ENCODE peak calls at places on chromosomes 6 and 20, in eight cellular contexts. R is lower leg skin; Q is EL; E is choroid plexus epithelial cell; A is stimulated activated CD4-positive, alpha-beta T cell treated with anti-CD3 and anti-CD28 coated beads, Interleukin-2, amount 100 ng/mL, for 48 hours; I is HT1080; V is heart right ventricle; P is mucosa of descending colon. L is an unnamed sample.
A peak's percentile ranks its signal among the peaks of the same experiment; 100 is the strongest.

GRCh38 chr6:98769546-98769945 is 64.8 kb upstream of the POU3F2 start:
- DNase-seq in P (no peak), E (peak; percentile 12), V (no peak), A (no peak), Q (no peak), I (peak; percentile 55), R (no peak), L (peak; percentile 36)

GRCh38 chr20:4932061-4932460 is 69.2 kb downstream of the SLC23A2 start:
- DNase-seq in A (no peak), R (no peak), V (no peak), I (no peak), Q (no peak), E (no peak), P (no peak), L (no peak)

GRCh38 chr6:40674170-40674569 is 87.0 kb upstream of the LRFN2 start:
- DNase-seq in A (no peak), P (no peak), I (no peak), R (no peak), Q (no peak), E (no peak), V (no peak), L (no peak)

GRCh38 chr20:16394784-16395183 is 178.5 kb downstream of the KIF16B start:
- DNase-seq in V (no peak), Q (no peak), R (no peak), I (no peak), P (no peak), A (no peak), E (no peak), L (no peak)

GRCh38 chr6:33716379-33716778 is 4.9 kb upstream of the UQCC2 start:
- DNase-seq in E (no peak), R (no peak), A (no peak), I (no peak), Q (no peak), V (no peak), P (no peak), L (no peak)

GRCh38 chr6:44377484-44377883 is 10.0 kb upstream of the CDC5L start:
- DNase-seq in R (no peak), V (no peak), I (no peak), A (no peak), E (no peak), P (no peak), Q (no peak), L (no peak)

GRCh38 chr20:61331542-61331941 is 79.5 kb downstream of the CDH4 start:
- DNase-seq in V (no peak), Q (peak; percentile 3), A (no peak), E (no peak), R (no peak), I (no peak), P (no peak), L (no peak)

GRCh38 chr20:38298768-38299288 is 5.1 kb upstream of the BPI start:
- DNase-seq in V (peak; percentile 79), E (peak; percentile 85), A (no peak), P (peak; percentile 49), R (peak; percentile 81), Q (no peak), I (no peak), L (peak; percentile 46)

GRCh38 chr6:148653138-148653776 is 93.6 kb upstream of the UST start:
- DNase-seq in A (no peak), E (no peak), V (no peak), Q (peak; percentile 23), R (no peak), I (no peak), P (no peak), L (peak; percentile 31)

GRCh38 chr6:1381397-1382330 is 7.7 kb upstream of the FOXF2 start:
- DNase-seq in P (peak; percentile 73), E (no peak), A (peak; percentile 70), R (no peak), Q (peak; percentile 54), I (peak; percentile 44), V (peak; percentile 29), L (no peak)

GRCh38 chr6:15502451-15503345 is 160.1 kb downstream of the DTNBP1 start:
- DNase-seq in I (no peak), Q (no peak), E (no peak), A (no peak), V (no peak), P (no peak), R (no peak), L (no peak)

GRCh38 chr20:51930775-51931174 is 128.5 kb upstream of the SALL4 start:
- DNase-seq in E (peak; percentile 87), Q (peak; percentile 71), V (peak; percentile 23), R (no peak), A (no peak), I (peak; percentile 86), P (no peak), L (peak; percentile 78)

GRCh38 chr6:167093922-167094432 is 28.9 kb upstream of the CCR6 start:
- DNase-seq in I (no peak), E (no peak), V (no peak), A (no peak), R (no peak), Q (no peak), P (peak; percentile 53), L (no peak)

GRCh38 chr20:48729538-48729937 is 98.3 kb downstream of the PREX1 start:
- DNase-seq in R (no peak), A (no peak), P (no peak), Q (no peak), V (no peak), E (no peak), I (no peak), L (no peak)

GRCh38 chr6:155301867-155302266 is 12.4 kb downstream of the TFB1M start:
- DNase-seq in A (no peak), I (no peak), R (no peak), V (no peak), Q (peak; percentile 22), E (peak; percentile 86), P (no peak), L (peak; percentile 83)

GRCh38 chr6:20467437-20467836 is 65.8 kb downstream of the E2F3 start:
- DNase-seq in I (no peak), R (no peak), A (no peak), Q (no peak), P (no peak), V (no peak), E (no peak), L (no peak)

GRCh38 chr6:11392778-11393507 is 144.6 kb upstream of the TMEM170B start:
- DNase-seq in V (no peak), R (peak; percentile 48), Q (peak; percentile 25), A (no peak), P (peak; percentile 83), E (no peak), I (no peak), L (no peak)

GRCh38 chr6:146543940-146544661 is 468 bp downstream of the RAB32 start:
- DNase-seq in I (peak; percentile 46), V (peak; percentile 31), Q (peak; percentile 53), P (peak; percentile 82), R (peak; percentile 32), A (no peak), E (peak; percentile 53), L (peak; percentile 59)

GRCh38 chr6:144378437-144378836 is 93.3 kb downstream of the UTRN start:
- DNase-seq in Q (peak; percentile 21), E (no peak), I (peak; percentile 13), V (no peak), P (no peak), R (no peak), A (no peak), L (no peak)

GRCh38 chr20:45510242-45510862 is 5.1 kb downstream of the SPINT3 start:
- DNase-seq in P (no peak), A (no peak), V (no peak), Q (no peak), I (no peak), E (no peak), R (no peak), L (no peak)

GRCh38 chr6:154292855-154293519 is 63.6 kb downstream of the IPCEF1 start:
- DNase-seq in V (no peak), P (no peak), Q (peak; percentile 74), I (peak; percentile 72), E (peak; percentile 80), A (no peak), R (no peak), L (peak; percentile 73)

GRCh38 chr20:38222231-38222922 is 38.2 kb downstream of the KIAA1755 start:
- DNase-seq in V (peak; percentile 65), I (peak; percentile 46), Q (peak; percentile 60), R (peak; percentile 46), P (peak; percentile 70), A (peak; percentile 70), E (peak; percentile 62), L (peak; percentile 49)

GRCh38 chr6:137550527-137550926 is 56.3 kb upstream of the OLIG3 start:
- DNase-seq in I (no peak), R (no peak), A (no peak), V (no peak), P (no peak), Q (no peak), E (no peak), L (no peak)

GRCh38 chr6:43934803-43935602 is 165.0 kb downstream of the VEGFA start:
- DNase-seq in Q (no peak), E (no peak), V (no peak), I (no peak), R (no peak), A (no peak), P (no peak), L (no peak)

GRCh38 chr6:77467038-77467437 is 3.7 kb upstream of the HTR1B start:
- DNase-seq in V (no peak), E (peak; percentile 42), Q (no peak), A (no peak), R (no peak), I (no peak), P (no peak), L (peak; percentile 38)

GRCh38 chr6:150739711-150740349 is 125.7 kb upstream of the MTHFD1L start:
- DNase-seq in R (no peak), E (no peak), I (no peak), V (no peak), P (no peak), A (no peak), Q (no peak), L (no peak)

GRCh38 chr20:49276895-49277785 is 717 bp downstream of the ZNFX1 start:
- DNase-seq in Q (peak; percentile 38), R (peak; percentile 32), V (peak; percentile 39), E (no peak), P (no peak), A (peak; percentile 63), I (no peak), L (no peak)

L was measured in astrocyte of the spinal cord.